ENCODE peak calls at places on chromosome 4, in four cellular contexts. U is B cell, G is Peyer's patch, X is T1000. Q is an unnamed sample.

GRCh38 chr4:80045831-80046230 is 27.2 kb downstream of the ANTXR2 start:
- DNase-seq in U (no peak), G (no peak), X (no peak), Q (no peak)

GRCh38 chr4:140871368-140871767 is 115.2 kb upstream of the TBC1D9 start:
- DNase-seq in U (no peak), G (no peak), X (no peak), Q (no peak)

GRCh38 chr4:182874946-182875345 is 42.2 kb downstream of the DCTD start:
- DNase-seq in U (no peak), G (no peak), X (no peak), Q (no peak)

GRCh38 chr4:152036626-152037025 is 275.8 kb upstream of the GATB start:
- DNase-seq in U (no peak), G (no peak), X (no peak), Q (no peak)

GRCh38 chr4:109662786-109663185 is 40.5 kb downstream of the CASP6 start:
- DNase-seq in U (no peak), G (no peak), X (no peak), Q (no peak)

GRCh38 chr4:138448169-138448568 is 206.0 kb upstream of the SLC7A11 start:
- DNase-seq in U (no peak), G (no peak), X (no peak), Q (no peak)

GRCh38 chr4:187598246-187598645 is 397.3 kb upstream of the ZFP42 start:
- DNase-seq in U (no peak), G (no peak), X (no peak), Q (no peak)

GRCh38 chr4:76683154-76683553 is 214.8 kb downstream of the SOWAHB start:
- DNase-seq in U (no peak), G (no peak), X (no peak), Q (no peak)

GRCh38 chr4:78811034-78811433 is 34.9 kb downstream of the BMP2K start:
- DNase-seq in U (no peak), G (no peak), X (no peak), Q (no peak)

GRCh38 chr4:69617083-69617694 is 22.3 kb downstream of the UGT2A2 start:
- DNase-seq in U (no peak), G (no peak), X (no peak), Q (no peak)

GRCh38 chr4:1012031-1012739 is 759 bp downstream of the FGFRL1 start:
- DNase-seq in U (no peak), G (peak; percentile 75), X (peak; percentile 23), Q (no peak)

GRCh38 chr4:94833394-94833793 is 75.6 kb downstream of the BMPR1B start:
- DNase-seq in U (no peak), G (no peak), X (no peak), Q (no peak)

GRCh38 chr4:81635128-81635527 is 163.4 kb upstream of the RASGEF1B start:
- DNase-seq in U (no peak), G (no peak), X (no peak), Q (no peak)

GRCh38 chr4:175215208-175215607 is 297.1 kb downstream of the ADAM29 start:
- DNase-seq in U (no peak), G (no peak), X (no peak), Q (no peak)

GRCh38 chr4:106114284-106114683 is 201.7 kb downstream of the TBCK start:
- DNase-seq in U (no peak), G (no peak), X (no peak), Q (no peak)

GRCh38 chr4:49044270-49044669 is 58.2 kb downstream of the CWH43 start:
- DNase-seq in U (no peak), G (no peak), X (no peak), Q (no peak)

GRCh38 chr4:187309456-187309855 is 585.8 kb upstream of the FAT1 start:
- DNase-seq in U (no peak), G (no peak), X (peak; percentile 21), Q (no peak)

GRCh38 chr4:79689735-79690134 is 281.7 kb upstream of the GK2 start:
- DNase-seq in U (no peak), G (no peak), X (no peak), Q (no peak)

GRCh38 chr4:61462451-61463326 is 262.6 kb downstream of the ADGRL3 start:
- DNase-seq in U (no peak), G (no peak), X (peak; percentile 16), Q (no peak)

GRCh38 chr4:11051181-11051580 is 366.6 kb upstream of the CLNK start:
- DNase-seq in U (no peak), G (no peak), X (no peak), Q (no peak)

GRCh38 chr4:47465008-47465407 is 1.5 kb upstream of the COMMD8 start:
- DNase-seq in U (peak; percentile 54), G (no peak), X (no peak), Q (no peak)

GRCh38 chr4:77156912-77157858 is at the start of gene CCNG2:
- DNase-seq in U (peak; percentile 92), G (peak; percentile 95), X (no peak), Q (peak; percentile 95)

GRCh38 chr4:7320413-7320812 is 114.3 kb downstream of the PSAPL1 start:
- DNase-seq in U (no peak), G (no peak), X (no peak), Q (no peak)

GRCh38 chr4:142088906-142089305 is 452.5 kb downstream of the IL15 start:
- DNase-seq in U (no peak), G (no peak), X (no peak), Q (no peak)

GRCh38 chr4:99705891-99706290 is 48.3 kb upstream of the C4orf54 start:
- DNase-seq in U (no peak), G (no peak), X (no peak), Q (no peak)

GRCh38 chr4:17142232-17142711 is 243.8 kb upstream of the LDB2 start:
- DNase-seq in U (no peak), G (no peak), X (peak; percentile 43), Q (no peak)

GRCh38 chr4:107635735-107636134 is 84.3 kb downstream of the PAPSS1 start:
- DNase-seq in U (no peak), G (no peak), X (no peak), Q (no peak)

GRCh38 chr4:85732124-85732523 is 257.2 kb downstream of the ARHGAP24 start:
- DNase-seq in U (no peak), G (no peak), X (no peak), Q (no peak)

GRCh38 chr4:146522862-146523205 is 1.1 kb upstream of the SLC10A7 start:
- DNase-seq in U (no peak), G (no peak), X (no peak), Q (no peak)

GRCh38 chr4:107519057-107519456 is 201.0 kb downstream of the PAPSS1 start:
- DNase-seq in U (no peak), G (no peak), X (no peak), Q (no peak)

GRCh38 chr4:25787891-25788331 is 74.9 kb downstream of the SEL1L3 start:
- DNase-seq in U (no peak), G (no peak), X (no peak), Q (no peak)

GRCh38 chr4:173171098-173171497 is 2.5 kb downstream of the GALNT7 start:
- DNase-seq in U (no peak), G (no peak), X (no peak), Q (no peak)

GRCh38 chr4:90357117-90357710 is 230.0 kb downstream of the CCSER1 start:
- DNase-seq in U (no peak), G (no peak), X (no peak), Q (no peak)

Q was measured in sciatic nerve.